ENCODE peak calls at places on chromosomes 6 and 20, in eight cellular contexts. Z, W, G, T, F, P, O and C are unnamed samples.

GRCh38 chr20:2984956-2985661 is 58.3 kb upstream of the GNRH2 start:
- DNase-seq in O (no peak), Z (no peak), W (peak; percentile 80), T (no peak), G (peak; percentile 66), F (no peak), P (no peak), C (no peak)

GRCh38 chr6:83815631-83816030 is 37.5 kb upstream of the RIPPLY2 start:
- DNase-seq in G (peak; percentile 11), T (no peak), W (no peak), P (no peak), F (no peak), O (no peak), Z (no peak), C (no peak)

GRCh38 chr6:4164043-4164442 is 28.7 kb upstream of the ECI2 start:
- DNase-seq in G (no peak), Z (no peak), T (no peak), F (no peak), W (peak; percentile 2), P (no peak), O (no peak), C (no peak)

GRCh38 chr20:39576786-39577185 is 614.6 kb downstream of the DHX35 start:
- DNase-seq in Z (no peak), F (no peak), O (no peak), W (no peak), G (no peak), T (no peak), P (no peak), C (no peak)

GRCh38 chr20:38748863-38749153 is 548 bp downstream of the ACTR5 start:
- DNase-seq in O (no peak), T (peak; percentile 22), W (no peak), G (no peak), P (no peak), F (no peak), Z (peak; percentile 41), C (no peak)

GRCh38 chr6:113461153-113461897 is 395.8 kb upstream of the MARCKS start:
- DNase-seq in P (no peak), O (no peak), G (peak; percentile 59), W (peak; percentile 52), T (no peak), F (no peak), Z (no peak), C (no peak)

GRCh38 chr6:141467881-141468280 is 664.8 kb upstream of the GJE1 start:
- DNase-seq in G (peak; percentile 91), O (no peak), P (no peak), T (no peak), Z (no peak), F (no peak), W (no peak), C (no peak)

GRCh38 chr6:118506071-118506638 is 41.9 kb upstream of the PLN start:
- DNase-seq in P (no peak), G (peak; percentile 24), O (no peak), Z (no peak), T (no peak), W (peak; percentile 16), F (no peak), C (no peak)

GRCh38 chr6:106160189-106160588 is 74.1 kb downstream of the PRDM1 start:
- DNase-seq in F (no peak), P (no peak), O (no peak), G (peak; percentile 55), T (no peak), W (no peak), Z (no peak), C (no peak)

GRCh38 chr20:40493551-40493950 is 195.5 kb downstream of the MAFB start:
- DNase-seq in T (peak; percentile 28), P (no peak), G (peak; percentile 9), W (no peak), Z (no peak), O (no peak), F (no peak), C (no peak)

GRCh38 chr20:1618954-1619550 is 757 bp downstream of the SIRPB1 start:
- DNase-seq in P (no peak), T (no peak), G (no peak), W (peak; percentile 0), Z (no peak), O (no peak), F (no peak), C (no peak)

GRCh38 chr6:135062735-135063134 is 8.1 kb upstream of the HBS1L start:
- DNase-seq in P (no peak), O (no peak), F (no peak), T (no peak), G (no peak), W (no peak), Z (peak; percentile 8), C (no peak)

DNA sequence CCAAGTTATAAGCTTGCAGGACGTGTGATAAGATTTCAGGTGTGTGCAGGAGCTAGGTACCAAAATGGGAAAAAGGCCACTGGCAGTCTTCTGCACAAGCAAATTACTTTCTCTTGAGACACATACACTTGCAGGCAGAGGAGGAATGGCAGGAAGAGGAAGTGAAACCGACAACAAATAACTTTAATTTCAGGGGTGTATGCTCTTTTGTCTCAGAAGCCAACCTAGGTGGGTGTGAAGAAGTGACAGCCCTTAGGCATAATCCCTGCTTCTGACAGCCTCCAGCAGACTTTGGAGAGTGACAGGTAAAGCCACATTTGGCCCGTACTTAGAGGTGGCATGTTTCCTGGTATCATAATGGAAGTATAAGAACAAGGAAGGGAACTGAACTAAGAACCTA is 118.8 kb upstream of the TRAF3IP2 start:
- DNase-seq in T (no peak), O (no peak), Z (no peak), P (no peak), F (no peak), G (no peak), W (no peak), C (no peak)
- H3K4me3 ChIP-seq in T (no peak overlapping the region), O (no peak overlapping the region), Z (no peak overlapping the region), P (no peak overlapping the region), F (no peak overlapping the region), G (no peak overlapping the region), W (no peak overlapping the region), C (no peak overlapping the region)

GRCh38 chr6:170347975-170348374 is 41.4 kb downstream of the FAM120B start:
- DNase-seq in T (no peak), F (no peak), W (no peak), G (no peak), P (no peak), O (no peak), Z (peak; percentile 58), C (no peak)
- H3K27ac ChIP-seq in T (no peak overlapping the region), F (no peak overlapping the region), W (no peak overlapping the region), G (no peak overlapping the region), P (no peak overlapping the region), O (no peak overlapping the region), Z (peak overlapping the region; percentile 51), C (peak overlapping the region; percentile 40)

GRCh38 chr6:148769304-148769968 is 22.6 kb downstream of the UST start:
- DNase-seq in O (no peak), F (no peak), G (no peak), T (no peak), W (no peak), Z (no peak), P (no peak), C (no peak)

GRCh38 chr6:148771896-148772554 is 25.2 kb downstream of the UST start:
- DNase-seq in W (no peak), O (no peak), F (no peak), P (no peak), T (no peak), Z (no peak), G (no peak), C (no peak)

GRCh38 chr6:148768646-148769270 is 21.9 kb downstream of the UST start:
- DNase-seq in P (no peak), G (no peak), W (no peak), Z (no peak), F (no peak), O (no peak), T (no peak), C (no peak)

GRCh38 chr6:148770408-148771211 is 23.8 kb downstream of the UST start:
- DNase-seq in G (no peak), P (no peak), Z (no peak), O (no peak), W (no peak), F (no peak), T (no peak), C (no peak)

GRCh38 chr6:148771212-148771601 is 24.4 kb downstream of the UST start:
- DNase-seq in W (no peak), G (no peak), O (no peak), T (no peak), F (no peak), P (no peak), Z (peak; percentile 39), C (no peak)
- H3K36me3 ChIP-seq in W (no peaks in the 10 kb centered on the region), G (no peaks in the 10 kb centered on the region), O (no peaks in the 10 kb centered on the region), T (no peaks in the 10 kb centered on the region), F (no peaks in the 10 kb centered on the region), P (no peaks in the 10 kb centered on the region), Z (no peaks in the 10 kb centered on the region), C (no peaks in the 10 kb centered on the region)

GRCh38 chr20:37407573-37408002 is 61.6 kb downstream of the SRC start:
- DNase-seq in O (peak; percentile 45), G (no peak), W (no peak), T (no peak), P (peak; percentile 89), Z (no peak), F (no peak), C (no peak)

GRCh38 chr20:37404461-37404881 is 58.5 kb downstream of the SRC start:
- DNase-seq in Z (no peak), T (no peak), O (no peak), G (no peak), P (no peak), W (no peak), F (no peak), C (no peak)

GRCh38 chr20:37405351-37405897 is 59.5 kb downstream of the SRC start:
- DNase-seq in T (no peak), P (no peak), W (no peak), Z (no peak), O (no peak), G (no peak), F (no peak), C (no peak)

GRCh38 chr20:37407117-37407566 is 61.2 kb downstream of the SRC start:
- DNase-seq in G (no peak), Z (no peak), W (no peak), P (no peak), F (no peak), T (no peak), O (no peak), C (no peak)

DNA sequence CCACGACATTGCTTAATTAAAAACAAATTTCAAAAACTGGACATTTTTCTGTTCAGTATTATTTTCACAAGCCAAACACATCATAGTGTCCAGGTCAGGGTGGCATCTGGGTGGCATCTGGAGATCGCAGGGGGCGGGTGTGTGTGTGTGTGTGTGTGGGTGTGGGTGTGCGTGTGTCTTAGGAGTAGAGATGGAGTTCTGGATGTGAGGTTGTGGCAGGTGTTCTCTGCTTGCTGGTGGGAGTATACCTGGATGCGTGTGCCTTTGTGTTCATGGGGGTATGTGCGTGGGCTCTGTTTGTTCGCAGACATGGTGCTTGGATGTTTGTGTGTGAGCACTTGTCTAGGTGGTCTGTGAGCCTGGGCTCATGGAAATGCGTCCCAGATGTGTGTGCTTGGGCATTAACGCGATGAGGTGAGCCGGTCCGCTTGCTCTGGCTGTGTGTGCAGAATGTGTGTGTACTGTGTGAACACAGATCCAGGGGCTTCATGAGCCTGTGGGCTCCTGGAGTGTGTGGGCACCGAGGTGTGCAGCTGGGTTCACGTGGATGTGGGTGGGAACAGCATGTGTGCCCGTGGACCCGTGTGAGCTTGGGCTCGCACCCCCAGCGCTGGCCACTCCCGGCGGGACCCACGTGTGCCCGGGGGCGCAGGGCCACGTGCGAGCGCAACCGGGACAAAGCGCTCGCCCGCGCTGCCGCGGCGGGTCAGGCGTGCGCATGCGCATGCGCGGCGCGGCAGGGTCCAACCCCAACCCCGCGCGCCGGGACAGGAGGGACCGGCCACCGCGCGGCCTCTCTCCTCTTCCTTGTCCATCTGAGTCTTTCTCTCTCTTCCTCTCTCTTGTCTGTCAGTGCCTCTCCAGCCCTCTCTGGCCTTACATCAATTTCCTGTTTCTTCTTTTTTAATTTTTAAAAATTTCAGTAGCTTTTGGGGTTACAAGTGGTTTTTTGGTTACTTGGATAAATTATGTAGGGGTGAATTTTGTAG is 60.4 kb downstream of the SRC start:
- DNase-seq in T (no peak), Z (no peak), F (no peak), O (peak; percentile 52), G (no peak), P (no peak), W (peak; percentile 28), C (no peak)
- H3K4me3 ChIP-seq in T (peak overlapping the region; percentile 41), Z (peak overlapping the region; percentile 20), F (peak overlapping the region; percentile 66), O (peak overlapping the region; percentile 57), G (peak overlapping the region; percentile 42), P (no peak overlapping the region), W (peak overlapping the region; percentile 26), C (peak overlapping the region; percentile 32)